ENCODE peak calls at places on chromosomes 3 and 15, in nine cellular contexts. F is fibroblast of the conjunctiva; D is stimulated activated CD8-positive, alpha-beta memory T cell treated with anti-CD3 and anti-CD28 coated beads, Interleukin-12 subunit alpha, Interleukin-12 subunit beta, amount 100 ng/mL, for 4 hours; U is AG20443; P is GOT3; G is mucosa of gallbladder; C is omental fat pad; A is AG04450; T is brain microvascular endothelial cell. O is an unnamed sample.

GRCh38 chr15:66808181-66808824 is 106.3 kb downstream of the SMAD6 start:
- DNase-seq in C (no peak), T (no peak), A (no peak), F (no peak), U (no peak), P (no peak), G (no peak), D (no peak), O (no peak)

GRCh38 chr3:54122046-54122801 is at the start of gene CACNA2D3:
- DNase-seq in G (no peak), A (no peak), C (no peak), P (no peak), F (no peak), T (no peak), D (no peak), U (peak), O (peak)

GRCh38 chr3:118863731-118864322 is 170.8 kb downstream of the IGSF11 start:
- DNase-seq in D (no peak), U (no peak), F (no peak), A (no peak), C (no peak), G (no peak), P (no peak), T (no peak), O (no peak)

GRCh38 chr3:33426630-33427341 is 13.4 kb downstream of the UBP1 start:
- DNase-seq in U (no peak), P (no peak), A (no peak), C (no peak), T (no peak), D (no peak), G (no peak), F (no peak), O (no peak)

GRCh38 chr3:157544501-157545139 is 41.4 kb upstream of the VEPH1 start:
- DNase-seq in U (peak), G (no peak), F (peak), D (no peak), A (no peak), C (no peak), T (no peak), P (no peak), O (no peak)

GRCh38 chr3:153513236-153513635 is 351.2 kb downstream of the RAP2B start:
- DNase-seq in U (no peak), F (no peak), D (no peak), T (peak), P (no peak), A (no peak), C (no peak), G (no peak), O (no peak)

GRCh38 chr3:46903341-46904302 is 26.1 kb downstream of the PTH1R start:
- DNase-seq in U (peak), P (no peak), D (no peak), G (no peak), T (peak), C (no peak), A (no peak), F (no peak), O (no peak)

GRCh38 chr3:72290859-72291641 is 506.1 kb upstream of the PROK2 start:
- DNase-seq in D (no peak), U (no peak), P (no peak), G (no peak), C (no peak), T (no peak), A (no peak), F (no peak), O (no peak)

GRCh38 chr3:4720316-4721075 is 227.3 kb downstream of the ITPR1 start:
- DNase-seq in T (peak), P (no peak), F (peak), A (no peak), C (no peak), D (no peak), G (peak), U (peak), O (no peak)

GRCh38 chr3:106711650-106712049 is 665.6 kb upstream of the CCDC54 start:
- DNase-seq in G (no peak), A (no peak), C (no peak), T (no peak), U (peak), P (no peak), F (no peak), D (no peak), O (no peak)

GRCh38 chr3:151135548-151136337 is 50.3 kb downstream of the MED12L start:
- DNase-seq in P (no peak), T (no peak), F (no peak), D (no peak), C (no peak), G (peak), A (no peak), U (no peak), O (peak)

GRCh38 chr15:101045835-101046691 is 126.9 kb downstream of the LRRK1 start:
- DNase-seq in P (no peak), T (no peak), C (peak), A (no peak), D (no peak), G (peak), U (no peak), F (no peak), O (peak)

GRCh38 chr3:89690649-89691048 is 583.2 kb downstream of the EPHA3 start:
- DNase-seq in D (no peak), U (no peak), C (no peak), G (no peak), A (no peak), T (no peak), P (no peak), F (peak), O (no peak)

GRCh38 chr3:171457263-171458055 is 2.7 kb downstream of the TNIK start:
- DNase-seq in U (no peak), C (no peak), D (no peak), T (no peak), F (no peak), A (no peak), G (no peak), P (no peak), O (peak)

GRCh38 chr3:70824078-70824477 is 511.6 kb upstream of the MDFIC2 start:
- DNase-seq in T (no peak), F (peak), A (no peak), C (no peak), G (no peak), P (no peak), U (peak), D (no peak), O (no peak)

GRCh38 chr3:194995334-194995733 is 275.6 kb downstream of the XXYLT1 start:
- DNase-seq in P (no peak), D (no peak), G (no peak), A (no peak), F (no peak), T (no peak), U (no peak), C (no peak), O (no peak)

GRCh38 chr3:46221936-46222335 is 13.8 kb upstream of the CCR1 start:
- DNase-seq in U (no peak), F (no peak), A (no peak), C (no peak), G (no peak), T (no peak), D (no peak), P (no peak), O (no peak)

GRCh38 chr3:13280856-13281656 is 139.1 kb downstream of the NUP210 start:
- DNase-seq in A (no peak), U (no peak), C (no peak), F (no peak), T (no peak), D (no peak), G (no peak), P (no peak), O (no peak)

GRCh38 chr3:56704706-56705105 is 21.6 kb upstream of the TASOR start:
- DNase-seq in C (no peak), D (no peak), P (no peak), G (no peak), T (no peak), U (no peak), A (no peak), F (no peak), O (no peak)